ENCODE peak calls at places on chromosomes 13 and 19, in nine cellular contexts. One of them, this sample, is unnamed.

GRCh38 chr13:29993716-29994488 is 143.5 kb upstream of the UBL3 start:
- DNase-seq in endodermal cell: no peak
- DNase-seq in uterus: peak
- DNase-seq in PC-9: no peak
- DNase-seq in RWPE2: no peak
- DNase-seq in heart right ventricle: no peak
- DNase-seq in fibroblast of the aortic adventitia: peak
- DNase-seq in lower leg skin: no peak
- DNase-seq in left lung: no peak
- DNase-seq in this sample: no peak

GRCh38 chr19:46618670-46619231 is 6.1 kb downstream of the PTGIR start:
- DNase-seq in lower leg skin: no peak
- DNase-seq in RWPE2: no peak
- DNase-seq in uterus: no peak
- DNase-seq in left lung: no peak
- DNase-seq in PC-9: peak
- DNase-seq in endodermal cell: no peak
- DNase-seq in fibroblast of the aortic adventitia: peak
- DNase-seq in heart right ventricle: no peak
- DNase-seq in this sample: peak

GRCh38 chr13:102914629-102914935 is 68.8 kb downstream of the ERCC5 start:
- DNase-seq in endodermal cell: no peak
- DNase-seq in PC-9: peak
- DNase-seq in left lung: no peak
- DNase-seq in heart right ventricle: no peak
- DNase-seq in lower leg skin: no peak
- DNase-seq in uterus: no peak
- DNase-seq in fibroblast of the aortic adventitia: no peak
- DNase-seq in RWPE2: no peak
- DNase-seq in this sample: no peak

GRCh38 chr13:98916403-98916802 is 61.5 kb downstream of the DOCK9 start:
- DNase-seq in RWPE2: no peak
- DNase-seq in lower leg skin: no peak
- DNase-seq in PC-9: no peak
- DNase-seq in endodermal cell: no peak
- DNase-seq in heart right ventricle: no peak
- DNase-seq in uterus: no peak
- DNase-seq in fibroblast of the aortic adventitia: no peak
- DNase-seq in left lung: no peak
- DNase-seq in this sample: no peak

GRCh38 chr13:33452873-33453558 is 167.5 kb upstream of the STARD13 start:
- DNase-seq in uterus: peak
- DNase-seq in PC-9: no peak
- DNase-seq in endodermal cell: no peak
- DNase-seq in heart right ventricle: peak
- DNase-seq in left lung: no peak
- DNase-seq in RWPE2: no peak
- DNase-seq in fibroblast of the aortic adventitia: no peak
- DNase-seq in lower leg skin: no peak
- DNase-seq in this sample: no peak

GRCh38 chr13:102847272-102848234 is 1.7 kb downstream of the ERCC5 start:
- DNase-seq in lower leg skin: no peak
- DNase-seq in endodermal cell: no peak
- DNase-seq in heart right ventricle: no peak
- DNase-seq in left lung: no peak
- DNase-seq in fibroblast of the aortic adventitia: peak
- DNase-seq in RWPE2: no peak
- DNase-seq in PC-9: no peak
- DNase-seq in uterus: no peak
- DNase-seq in this sample: no peak

GRCh38 chr13:32530841-32531253 is 7.7 kb downstream of the N4BP2L2 start:
- DNase-seq in heart right ventricle: peak
- DNase-seq in RWPE2: no peak
- DNase-seq in uterus: peak
- DNase-seq in endodermal cell: no peak
- DNase-seq in fibroblast of the aortic adventitia: peak
- DNase-seq in PC-9: no peak
- DNase-seq in lower leg skin: no peak
- DNase-seq in left lung: no peak
- DNase-seq in this sample: peak

GRCh38 chr19:51272183-51272817 is 21.4 kb downstream of the SIGLECL1 start:
- DNase-seq in RWPE2: no peak
- DNase-seq in PC-9: no peak
- DNase-seq in lower leg skin: no peak
- DNase-seq in uterus: no peak
- DNase-seq in left lung: no peak
- DNase-seq in endodermal cell: no peak
- DNase-seq in fibroblast of the aortic adventitia: no peak
- DNase-seq in heart right ventricle: no peak
- DNase-seq in this sample: no peak

GRCh38 chr19:18832331-18833140 is 777 bp downstream of the UPF1 start:
- DNase-seq in lower leg skin: no peak
- DNase-seq in left lung: peak
- DNase-seq in RWPE2: no peak
- DNase-seq in endodermal cell: peak
- DNase-seq in fibroblast of the aortic adventitia: no peak
- DNase-seq in heart right ventricle: no peak
- DNase-seq in PC-9: no peak
- DNase-seq in uterus: no peak
- DNase-seq in this sample: peak

GRCh38 chr13:87674143-87674772 is 3.1 kb downstream of the SLITRK5 start:
- DNase-seq in fibroblast of the aortic adventitia: no peak
- DNase-seq in RWPE2: no peak
- DNase-seq in uterus: no peak
- DNase-seq in left lung: peak
- DNase-seq in heart right ventricle: no peak
- DNase-seq in endodermal cell: peak
- DNase-seq in PC-9: no peak
- DNase-seq in lower leg skin: no peak
- DNase-seq in this sample: peak

GRCh38 chr19:31548941-31549340 is 199.7 kb upstream of the TSHZ3 start:
- DNase-seq in lower leg skin: no peak
- DNase-seq in heart right ventricle: no peak
- DNase-seq in endodermal cell: peak
- DNase-seq in fibroblast of the aortic adventitia: peak
- DNase-seq in uterus: no peak
- DNase-seq in RWPE2: no peak
- DNase-seq in PC-9: no peak
- DNase-seq in left lung: no peak
- DNase-seq in this sample: no peak

GRCh38 chr13:20728579-20729300 is 25.2 kb downstream of the IL17D start:
- DNase-seq in uterus: no peak
- DNase-seq in endodermal cell: no peak
- DNase-seq in heart right ventricle: no peak
- DNase-seq in lower leg skin: no peak
- DNase-seq in RWPE2: no peak
- DNase-seq in PC-9: no peak
- DNase-seq in left lung: no peak
- DNase-seq in fibroblast of the aortic adventitia: peak
- DNase-seq in this sample: no peak

GRCh38 chr19:1016647-1017114 is 4.2 kb downstream of the TMEM259 start:
- DNase-seq in left lung: peak
- DNase-seq in heart right ventricle: no peak
- DNase-seq in RWPE2: no peak
- DNase-seq in PC-9: peak
- DNase-seq in fibroblast of the aortic adventitia: peak
- DNase-seq in uterus: no peak
- DNase-seq in endodermal cell: no peak
- DNase-seq in lower leg skin: no peak
- DNase-seq in this sample: no peak

GRCh38 chr19:48737360-48737998 is 2.9 kb downstream of the RASIP1 start:
- DNase-seq in PC-9: peak
- DNase-seq in endodermal cell: peak
- DNase-seq in RWPE2: no peak
- DNase-seq in heart right ventricle: no peak
- DNase-seq in fibroblast of the aortic adventitia: no peak
- DNase-seq in lower leg skin: no peak
- DNase-seq in uterus: no peak
- DNase-seq in left lung: peak
- DNase-seq in this sample: no peak

GRCh38 chr13:74206061-74206561 is 71.9 kb upstream of the KLF12 start:
- DNase-seq in left lung: no peak
- DNase-seq in lower leg skin: no peak
- DNase-seq in uterus: no peak
- DNase-seq in RWPE2: no peak
- DNase-seq in PC-9: no peak
- DNase-seq in endodermal cell: no peak
- DNase-seq in heart right ventricle: no peak
- DNase-seq in fibroblast of the aortic adventitia: peak
- DNase-seq in this sample: no peak

GRCh38 chr13:50893211-50893852 is 16.3 kb upstream of the RNASEH2B start:
- DNase-seq in PC-9: no peak
- DNase-seq in fibroblast of the aortic adventitia: peak
- DNase-seq in left lung: no peak
- DNase-seq in endodermal cell: no peak
- DNase-seq in heart right ventricle: no peak
- DNase-seq in lower leg skin: no peak
- DNase-seq in RWPE2: no peak
- DNase-seq in uterus: no peak
- DNase-seq in this sample: peak

GRCh38 chr19:2329528-2329927 is 1.0 kb downstream of the SPPL2B start:
- DNase-seq in fibroblast of the aortic adventitia: no peak
- DNase-seq in left lung: no peak
- DNase-seq in uterus: no peak
- DNase-seq in endodermal cell: no peak
- DNase-seq in PC-9: no peak
- DNase-seq in lower leg skin: no peak
- DNase-seq in RWPE2: no peak
- DNase-seq in heart right ventricle: no peak
- DNase-seq in this sample: no peak
- TF ChIP-seq CTCF in fibroblast of the aortic adventitia: no peak
- TF ChIP-seq CTCF in left lung: no peak
- TF ChIP-seq CTCF in uterus: no peak
- TF ChIP-seq CTCF in endodermal cell: no peak
- TF ChIP-seq CTCF in PC-9: no peak
- TF ChIP-seq CTCF in lower leg skin: no peak
- TF ChIP-seq CTCF in RWPE2: no peak
- TF ChIP-seq CTCF in heart right ventricle: no peak
- TF ChIP-seq CTCF in this sample: no peak

GRCh38 chr19:34676697-34677385 is at the start of gene SCGB2B2:
- DNase-seq in heart right ventricle: peak
- DNase-seq in endodermal cell: no peak
- DNase-seq in RWPE2: peak
- DNase-seq in left lung: no peak
- DNase-seq in PC-9: peak
- DNase-seq in lower leg skin: peak
- DNase-seq in fibroblast of the aortic adventitia: no peak
- DNase-seq in uterus: no peak
- DNase-seq in this sample: peak
- TF ChIP-seq CTCF in heart right ventricle: no peak
- TF ChIP-seq CTCF in endodermal cell: peak
- TF ChIP-seq CTCF in RWPE2: no peak
- TF ChIP-seq CTCF in left lung: no peak
- TF ChIP-seq CTCF in PC-9: no peak
- TF ChIP-seq CTCF in lower leg skin: no peak
- TF ChIP-seq CTCF in fibroblast of the aortic adventitia: peak
- TF ChIP-seq CTCF in uterus: peak
- TF ChIP-seq CTCF in this sample: no peak

GRCh38 chr13:48746816-48747215 is 93.1 kb downstream of the CYSLTR2 start:
- DNase-seq in endodermal cell: no peak
- DNase-seq in RWPE2: no peak
- DNase-seq in lower leg skin: no peak
- DNase-seq in heart right ventricle: no peak
- DNase-seq in uterus: no peak
- DNase-seq in left lung: no peak
- DNase-seq in fibroblast of the aortic adventitia: peak
- DNase-seq in PC-9: no peak
- DNase-seq in this sample: no peak

GRCh38 chr13:48748681-48749080 is 95.0 kb downstream of the CYSLTR2 start:
- DNase-seq in uterus: no peak
- DNase-seq in RWPE2: no peak
- DNase-seq in lower leg skin: no peak
- DNase-seq in fibroblast of the aortic adventitia: no peak
- DNase-seq in heart right ventricle: no peak
- DNase-seq in endodermal cell: no peak
- DNase-seq in PC-9: no peak
- DNase-seq in left lung: no peak
- DNase-seq in this sample: no peak

GRCh38 chr13:48750588-48751383 is 97.1 kb downstream of the CYSLTR2 start:
- DNase-seq in fibroblast of the aortic adventitia: peak
- DNase-seq in endodermal cell: no peak
- DNase-seq in heart right ventricle: peak
- DNase-seq in PC-9: no peak
- DNase-seq in lower leg skin: peak
- DNase-seq in left lung: no peak
- DNase-seq in uterus: peak
- DNase-seq in RWPE2: no peak
- DNase-seq in this sample: no peak

GRCh38 chr13:48749144-48749543 is 95.4 kb downstream of the CYSLTR2 start:
- DNase-seq in uterus: peak
- DNase-seq in PC-9: no peak
- DNase-seq in left lung: no peak
- DNase-seq in lower leg skin: no peak
- DNase-seq in RWPE2: no peak
- DNase-seq in heart right ventricle: no peak
- DNase-seq in fibroblast of the aortic adventitia: peak
- DNase-seq in endodermal cell: no peak
- DNase-seq in this sample: no peak

DNA sequence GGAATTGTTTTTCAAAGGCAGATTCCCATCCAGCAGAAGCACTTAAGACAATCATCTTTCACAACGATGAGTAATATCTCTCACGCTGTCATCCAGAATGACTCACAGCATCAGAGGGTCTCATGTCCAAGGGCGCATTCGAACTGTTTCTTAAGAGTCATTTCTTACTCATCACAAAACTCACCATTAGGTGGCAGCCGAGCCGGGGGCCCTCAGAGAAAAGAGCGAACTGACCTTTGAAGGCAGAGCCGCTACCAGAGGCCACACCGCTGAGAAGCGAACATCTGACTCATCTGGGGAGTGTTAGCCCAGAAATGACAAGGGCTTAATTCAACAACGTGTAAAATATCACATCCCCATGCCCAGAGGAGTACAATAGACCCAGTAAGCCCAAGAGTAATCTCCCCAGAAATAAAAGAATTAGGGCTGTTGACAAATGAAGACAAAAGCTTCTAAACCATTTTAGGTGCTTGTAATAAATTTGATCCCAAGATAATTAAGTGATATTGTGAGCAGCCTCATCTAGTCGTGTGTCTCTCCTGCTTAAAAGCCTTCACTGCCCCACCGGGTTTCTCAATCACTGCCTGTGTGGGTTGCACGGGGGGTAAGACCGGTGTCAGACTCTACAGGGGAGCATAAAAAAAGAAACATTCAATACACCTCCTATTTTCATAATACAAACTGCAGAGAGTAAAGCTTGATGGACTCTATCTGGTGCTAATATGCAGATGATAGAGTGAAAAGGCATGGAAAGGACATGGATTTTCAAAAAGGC is 96.2 kb downstream of the CYSLTR2 start:
- DNase-seq in PC-9: peak
- DNase-seq in RWPE2: peak
- DNase-seq in uterus: peak
- DNase-seq in left lung: peak
- DNase-seq in lower leg skin: peak
- DNase-seq in heart right ventricle: peak
- DNase-seq in endodermal cell: peak
- DNase-seq in fibroblast of the aortic adventitia: peak
- DNase-seq in this sample: peak
- TF ChIP-seq CTCF in PC-9: peak
- TF ChIP-seq CTCF in RWPE2: peak
- TF ChIP-seq CTCF in uterus: peak
- TF ChIP-seq CTCF in left lung: peak
- TF ChIP-seq CTCF in lower leg skin: no peak
- TF ChIP-seq CTCF in heart right ventricle: peak
- TF ChIP-seq CTCF in endodermal cell: peak
- TF ChIP-seq CTCF in fibroblast of the aortic adventitia: peak
- TF ChIP-seq CTCF in this sample: peak

GRCh38 chr13:61466280-61466679 is 50.6 kb upstream of the PCDH20 start:
- DNase-seq in lower leg skin: no peak
- DNase-seq in uterus: no peak
- DNase-seq in heart right ventricle: no peak
- DNase-seq in fibroblast of the aortic adventitia: no peak
- DNase-seq in PC-9: no peak
- DNase-seq in endodermal cell: peak
- DNase-seq in RWPE2: no peak
- DNase-seq in left lung: no peak
- DNase-seq in this sample: no peak
- TF ChIP-seq CTCF in lower leg skin: no peak
- TF ChIP-seq CTCF in uterus: no peak
- TF ChIP-seq CTCF in heart right ventricle: no peak
- TF ChIP-seq CTCF in fibroblast of the aortic adventitia: no peak
- TF ChIP-seq CTCF in PC-9: no peak
- TF ChIP-seq CTCF in endodermal cell: peak
- TF ChIP-seq CTCF in RWPE2: peak
- TF ChIP-seq CTCF in left lung: no peak
- TF ChIP-seq CTCF in this sample: no peak